ENCODE peak calls at places on chromosomes 2 and 18, in five cellular contexts. R, T, M, G and B are unnamed samples.

GRCh38 chr18:74252032-74252380 is 39.8 kb downstream of the CYB5A start:
- DNase-seq in R (no peak), T (peak; percentile 45), M (no peak), G (peak; percentile 62), B (no peak)

GRCh38 chr2:203498161-203498560 is 36.9 kb downstream of the RAPH1 start:
- DNase-seq in R (no peak), T (peak; percentile 86), M (peak; percentile 77), G (peak; percentile 81), B (peak; percentile 48)

GRCh38 chr2:151999058-151999457 is 99.8 kb downstream of the CACNB4 start:
- DNase-seq in R (no peak), T (peak; percentile 32), M (peak; percentile 19), G (peak; percentile 46), B (peak; percentile 19)

GRCh38 chr18:11251891-11252270 is 102.5 kb upstream of the PIEZO2 start:
- DNase-seq in R (no peak), T (peak; percentile 12), M (no peak), G (peak; percentile 55), B (no peak)

GRCh38 chr2:136319651-136320050 is 201.7 kb upstream of the CXCR4 start:
- DNase-seq in R (no peak), T (no peak), M (no peak), G (no peak), B (no peak)

GRCh38 chr18:657311-657997 is at the start of gene TYMS:
- DNase-seq in R (peak; percentile 83), T (peak; percentile 60), M (peak; percentile 80), G (peak; percentile 47), B (no peak)

GRCh38 chr2:35114765-35115164 is 1240.8 kb upstream of the CRIM1 start:
- DNase-seq in R (no peak), T (no peak), M (no peak), G (no peak), B (no peak)

GRCh38 chr2:39851251-39851650 is 72.2 kb upstream of the THUMPD2 start:
- DNase-seq in R (no peak), T (peak; percentile 58), M (no peak), G (no peak), B (peak; percentile 29)

GRCh38 chr2:184577741-184578140 is 20.6 kb upstream of the ZNF804A start:
- DNase-seq in R (no peak), T (no peak), M (no peak), G (no peak), B (no peak)

GRCh38 chr2:176161817-176162626 is 4.9 kb downstream of the HOXD3 start:
- DNase-seq in R (no peak), T (peak; percentile 90), M (peak; percentile 27), G (peak; percentile 26), B (no peak)

GRCh38 chr18:57080479-57080878 is 66.4 kb upstream of the BOD1L2 start:
- DNase-seq in R (no peak), T (no peak), M (no peak), G (no peak), B (no peak)

GRCh38 chr2:157748371-157749132 is 119.9 kb upstream of the ACVR1C start:
- DNase-seq in R (no peak), T (peak; percentile 67), M (no peak), G (peak; percentile 26), B (peak; percentile 48)

GRCh38 chr18:51195602-51196115 is 1.8 kb downstream of the MEX3C start:
- DNase-seq in R (peak; percentile 43), T (peak; percentile 80), M (peak; percentile 75), G (peak; percentile 32), B (no peak)

GRCh38 chr2:2189112-2189398 is 142.0 kb downstream of the MYT1L start:
- DNase-seq in R (no peak), T (no peak), M (no peak), G (no peak), B (no peak)

GRCh38 chr2:149002891-149003740 is 35.4 kb upstream of the LYPD6B start:
- DNase-seq in R (no peak), T (no peak), M (no peak), G (no peak), B (no peak)

GRCh38 chr2:233414273-233414654 is 60.0 kb downstream of the DGKD start:
- DNase-seq in R (no peak), T (peak; percentile 73), M (peak; percentile 15), G (peak; percentile 31), B (no peak)

GRCh38 chr2:152782171-152782570 is 63.8 kb downstream of the ARL6IP6 start:
- DNase-seq in R (no peak), T (no peak), M (peak; percentile 55), G (no peak), B (no peak)

GRCh38 chr2:72887032-72887835 is at the start of gene SPR:
- DNase-seq in R (peak; percentile 65), T (peak; percentile 61), M (peak; percentile 74), G (peak; percentile 67), B (no peak)

GRCh38 chr18:22314406-22314805 is 103.3 kb downstream of the CTAGE1 start:
- DNase-seq in R (no peak), T (peak; percentile 97), M (peak; percentile 52), G (peak; percentile 91), B (peak; percentile 37)

GRCh38 chr2:72954376-72955187 is 37.3 kb downstream of the EMX1 start:
- DNase-seq in R (no peak), T (no peak), M (no peak), G (no peak), B (no peak)

GRCh38 chr18:10094608-10095137 is 180.9 kb downstream of the VAPA start:
- DNase-seq in R (no peak), T (no peak), M (peak; percentile 32), G (no peak), B (no peak)

GRCh38 chr2:80164375-80164774 is 140.2 kb downstream of the LRRTM1 start:
- DNase-seq in R (no peak), T (no peak), M (no peak), G (no peak), B (no peak)

GRCh38 chr2:898319-898718 is 52.3 kb upstream of the SNTG2 start:
- DNase-seq in R (no peak), T (no peak), M (no peak), G (no peak), B (no peak)

GRCh38 chr2:74025971-74026612 is 41.4 kb downstream of the TET3 start:
- DNase-seq in R (no peak), T (no peak), M (peak; percentile 40), G (no peak), B (no peak)

DNA sequence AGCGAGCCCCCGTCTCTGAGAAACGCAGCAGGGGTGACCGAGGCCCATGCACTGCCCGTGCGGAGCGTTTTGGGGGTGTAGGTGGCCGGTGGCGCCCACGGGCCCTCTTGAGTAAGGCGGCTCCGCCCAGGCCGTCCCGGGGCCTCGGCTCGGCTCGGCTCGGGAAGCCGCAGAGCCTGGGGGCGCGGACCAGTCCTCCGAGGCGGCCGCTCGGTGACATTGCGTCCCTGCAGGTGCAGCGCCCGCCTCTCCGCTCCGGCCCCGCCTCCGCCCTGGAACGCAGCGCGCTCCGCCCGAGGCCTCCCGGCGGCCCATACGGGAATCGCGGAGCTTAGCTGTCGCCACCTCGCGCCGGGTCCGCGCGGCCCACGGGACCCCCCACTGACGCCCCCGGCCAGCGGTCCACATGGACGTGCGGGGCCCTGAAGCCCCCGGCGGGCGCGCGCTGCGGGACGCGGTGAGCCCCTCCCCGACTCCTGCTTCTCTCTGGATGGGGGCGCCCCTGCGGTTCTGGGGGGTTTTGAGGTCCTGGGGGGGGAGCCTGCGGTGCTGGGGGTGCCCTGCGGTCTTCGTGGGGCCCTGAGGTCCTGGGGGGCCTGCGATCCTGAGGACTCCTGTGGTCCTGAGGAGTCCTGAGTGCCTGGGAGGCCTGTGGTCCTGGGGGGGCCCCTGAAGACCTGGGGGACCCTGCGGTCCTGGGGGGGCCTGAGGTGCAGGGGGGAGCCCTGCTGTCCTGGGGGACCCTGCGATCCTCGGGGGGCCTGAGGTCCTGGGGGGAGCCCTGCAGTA is at the start of gene HSBP1L1:
- DNase-seq in R (peak; percentile 86), T (peak; percentile 37), M (peak; percentile 48), G (peak; percentile 51), B (no peak)
- TF ChIP-seq CTCF in R (peak; percentile 12), T (no peak), M (peak; percentile 38), G (no peak), B (peak; percentile 16)

GRCh38 chr2:37992631-37993030 is 67.5 kb downstream of the RMDN2 start:
- DNase-seq in R (no peak), T (no peak), M (no peak), G (no peak), B (no peak)

GRCh38 chr2:37997629-37998028 is 72.5 kb downstream of the RMDN2 start:
- DNase-seq in R (no peak), T (peak; percentile 16), M (no peak), G (peak; percentile 17), B (no peak)

GRCh38 chr2:37993135-37993534 is 68.0 kb downstream of the RMDN2 start:
- DNase-seq in R (no peak), T (peak; percentile 34), M (no peak), G (peak; percentile 28), B (no peak)
- TF ChIP-seq CTCF in R (no peak), T (peak; percentile 10), M (peak; percentile 17), G (no peak), B (peak; percentile 33)

GRCh38 chr2:120307482-120307881 is 38.5 kb upstream of the INHBB start:
- DNase-seq in R (no peak), T (no peak), M (no peak), G (no peak), B (no peak)

GRCh38 chr2:120303177-120303576 is 42.8 kb upstream of the INHBB start:
- DNase-seq in R (no peak), T (no peak), M (no peak), G (no peak), B (no peak)

GRCh38 chr2:120306091-120306490 is 39.8 kb upstream of the INHBB start:
- DNase-seq in R (no peak), T (no peak), M (no peak), G (no peak), B (no peak)

GRCh38 chr2:120308038-120308910 is 37.7 kb upstream of the INHBB start:
- DNase-seq in R (peak; percentile 50), T (no peak), M (no peak), G (no peak), B (no peak)

GRCh38 chr2:120305296-120305695 is 40.6 kb upstream of the INHBB start:
- DNase-seq in R (no peak), T (no peak), M (no peak), G (peak; percentile 35), B (no peak)
- TF ChIP-seq CTCF in R (peak; percentile 44), T (peak; percentile 38), M (peak; percentile 22), G (peak; percentile 33), B (peak; percentile 41)

GRCh38 chr2:225270053-225270452 is 129.5 kb upstream of the NYAP2 start:
- DNase-seq in R (no peak), T (no peak), M (no peak), G (no peak), B (no peak)

GRCh38 chr2:225272173-225272572 is 127.3 kb upstream of the NYAP2 start:
- DNase-seq in R (no peak), T (no peak), M (peak; percentile 41), G (no peak), B (no peak)

GRCh38 chr2:225275443-225275842 is 124.1 kb upstream of the NYAP2 start:
- DNase-seq in R (no peak), T (no peak), M (no peak), G (no peak), B (no peak)

GRCh38 chr2:225274751-225275150 is 124.8 kb upstream of the NYAP2 start:
- DNase-seq in R (peak; percentile 10), T (peak; percentile 83), M (peak; percentile 44), G (peak; percentile 26), B (peak; percentile 87)

DNA sequence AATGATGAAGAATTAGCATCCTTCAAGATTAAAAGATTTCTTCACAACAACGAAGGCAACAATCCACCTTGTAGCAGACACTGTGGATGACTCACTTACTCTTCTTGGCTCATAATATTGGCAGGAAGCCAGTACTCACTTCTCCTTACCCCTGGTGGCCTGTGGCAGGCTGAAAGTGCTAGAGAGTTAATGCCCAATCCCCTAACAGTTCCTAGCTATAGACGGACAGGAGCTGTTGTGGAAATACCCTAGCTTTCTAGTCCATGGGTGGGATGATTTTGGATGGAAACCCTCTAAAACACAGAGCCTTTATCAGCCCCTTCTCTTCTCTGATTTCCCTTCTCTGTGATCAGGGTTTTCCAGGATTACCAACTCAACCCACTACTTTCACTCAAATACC is 128.6 kb upstream of the NYAP2 start:
- DNase-seq in R (peak; percentile 49), T (peak; percentile 71), M (peak; percentile 74), G (peak; percentile 22), B (peak; percentile 57)
- TF ChIP-seq CTCF in R (no peak), T (peak; percentile 2), M (peak; percentile 45), G (peak; percentile 35), B (peak; percentile 21)